ENCODE peak calls at places on chromosomes 7 and 10, in six cellular contexts. One of them, this sample, is unnamed.
A peak's percentile ranks its signal among the peaks of the same experiment; 100 is the strongest.

GRCh38 chr7:98287486-98287959 is 6.0 kb downstream of the BRI3 start:
- DNase-seq in HepG2: peak; percentile 11
- DNase-seq in Calu3: peak; percentile 62
- DNase-seq in WTC11: peak; percentile 66
- DNase-seq in heart left ventricle: no peak
- DNase-seq in AG04450: no peak
- DNase-seq in this sample: no peak

GRCh38 chr7:97401398-97401797 is 283.9 kb downstream of the SDHAF3 start:
- DNase-seq in HepG2: no peak
- DNase-seq in Calu3: no peak
- DNase-seq in WTC11: no peak
- DNase-seq in AG04450: no peak
- DNase-seq in heart left ventricle: no peak
- DNase-seq in this sample: no peak

GRCh38 chr7:156693627-156694026 is 53.1 kb downstream of the RNF32 start:
- DNase-seq in heart left ventricle: no peak
- DNase-seq in HepG2: no peak
- DNase-seq in Calu3: no peak
- DNase-seq in WTC11: no peak
- DNase-seq in AG04450: no peak
- DNase-seq in this sample: no peak

GRCh38 chr10:44781131-44781530 is 130.0 kb upstream of the TMEM72 start:
- DNase-seq in HepG2: no peak
- DNase-seq in WTC11: no peak
- DNase-seq in AG04450: no peak
- DNase-seq in Calu3: no peak
- DNase-seq in heart left ventricle: no peak
- DNase-seq in this sample: no peak

GRCh38 chr10:35613107-35613440 is 7.9 kb downstream of the GJD4 start:
- DNase-seq in Calu3: no peak
- DNase-seq in heart left ventricle: no peak
- DNase-seq in WTC11: no peak
- DNase-seq in AG04450: no peak
- DNase-seq in HepG2: no peak
- DNase-seq in this sample: no peak

GRCh38 chr7:155584763-155585531 is 38.6 kb upstream of the CNPY1 start:
- DNase-seq in Calu3: no peak
- DNase-seq in AG04450: peak; percentile 23
- DNase-seq in heart left ventricle: peak; percentile 59
- DNase-seq in HepG2: no peak
- DNase-seq in WTC11: no peak
- DNase-seq in this sample: peak; percentile 38

GRCh38 chr7:120097020-120097419 is 176.0 kb upstream of the KCND2 start:
- DNase-seq in HepG2: no peak
- DNase-seq in heart left ventricle: no peak
- DNase-seq in Calu3: no peak
- DNase-seq in AG04450: no peak
- DNase-seq in WTC11: no peak
- DNase-seq in this sample: no peak

GRCh38 chr10:127151541-127151940 is 44.9 kb downstream of the INSYN2A start:
- DNase-seq in Calu3: no peak
- DNase-seq in AG04450: no peak
- DNase-seq in HepG2: no peak
- DNase-seq in WTC11: no peak
- DNase-seq in heart left ventricle: no peak
- DNase-seq in this sample: no peak

GRCh38 chr7:52940511-52940910 is 94.9 kb upstream of the POM121L12 start:
- DNase-seq in Calu3: no peak
- DNase-seq in HepG2: no peak
- DNase-seq in AG04450: no peak
- DNase-seq in heart left ventricle: no peak
- DNase-seq in WTC11: no peak
- DNase-seq in this sample: no peak

GRCh38 chr10:75403144-75404022 is 1.8 kb upstream of the ZNF503 start:
- DNase-seq in AG04450: no peak
- DNase-seq in Calu3: peak; percentile 52
- DNase-seq in WTC11: peak; percentile 64
- DNase-seq in HepG2: peak; percentile 18
- DNase-seq in heart left ventricle: peak; percentile 54
- DNase-seq in this sample: no peak

GRCh38 chr7:129958643-129959479 is 6.1 kb upstream of the UBE2H start:
- DNase-seq in AG04450: peak; percentile 45
- DNase-seq in HepG2: peak; percentile 84
- DNase-seq in WTC11: no peak
- DNase-seq in heart left ventricle: peak; percentile 56
- DNase-seq in Calu3: peak; percentile 82
- DNase-seq in this sample: peak; percentile 66

GRCh38 chr10:15245530-15245929 is 77.0 kb upstream of the NMT2 start:
- DNase-seq in WTC11: peak; percentile 45
- DNase-seq in heart left ventricle: no peak
- DNase-seq in Calu3: no peak
- DNase-seq in HepG2: peak; percentile 20
- DNase-seq in AG04450: no peak
- DNase-seq in this sample: no peak
- TF ChIP-seq CTCF in WTC11: peak; percentile 19
- TF ChIP-seq CTCF in heart left ventricle: peak; percentile 18
- TF ChIP-seq CTCF in Calu3: peak; percentile 31
- TF ChIP-seq CTCF in HepG2: peak; percentile 65
- TF ChIP-seq CTCF in AG04450: peak; percentile 41
- TF ChIP-seq CTCF in this sample: no peak

GRCh38 chr7:27661776-27662489 is 750 bp downstream of the HIBADH start:
- DNase-seq in WTC11: peak; percentile 30
- DNase-seq in Calu3: peak; percentile 52
- DNase-seq in AG04450: no peak
- DNase-seq in heart left ventricle: peak; percentile 29
- DNase-seq in HepG2: peak; percentile 49
- DNase-seq in this sample: no peak

GRCh38 chr7:27663989-27664331 is 1.3 kb upstream of the HIBADH start:
- DNase-seq in Calu3: no peak
- DNase-seq in HepG2: no peak
- DNase-seq in AG04450: no peak
- DNase-seq in heart left ventricle: no peak
- DNase-seq in WTC11: no peak
- DNase-seq in this sample: no peak

GRCh38 chr7:27656724-27657123 is 6.0 kb downstream of the HIBADH start:
- DNase-seq in AG04450: no peak
- DNase-seq in WTC11: no peak
- DNase-seq in HepG2: no peak
- DNase-seq in Calu3: no peak
- DNase-seq in heart left ventricle: no peak
- DNase-seq in this sample: no peak

GRCh38 chr7:27662490-27663205 is at the start of gene HIBADH:
- DNase-seq in Calu3: peak; percentile 99
- DNase-seq in WTC11: peak; percentile 97
- DNase-seq in heart left ventricle: peak; percentile 99
- DNase-seq in HepG2: peak; percentile 98
- DNase-seq in AG04450: peak; percentile 98
- DNase-seq in this sample: peak; percentile 98
- TF ChIP-seq CTCF in Calu3: no peak
- TF ChIP-seq CTCF in WTC11: no peak
- TF ChIP-seq CTCF in heart left ventricle: peak; percentile 24
- TF ChIP-seq CTCF in HepG2: peak; percentile 53
- TF ChIP-seq CTCF in AG04450: peak; percentile 16
- TF ChIP-seq CTCF in this sample: peak; percentile 16

GRCh38 chr10:5971315-5971832 is 6.0 kb downstream of the IL15RA start:
- DNase-seq in AG04450: no peak
- DNase-seq in HepG2: no peak
- DNase-seq in WTC11: no peak
- DNase-seq in Calu3: peak; percentile 56
- DNase-seq in heart left ventricle: peak; percentile 26
- DNase-seq in this sample: no peak
- TF ChIP-seq CTCF in AG04450: no peak
- TF ChIP-seq CTCF in HepG2: no peak
- TF ChIP-seq CTCF in WTC11: no peak
- TF ChIP-seq CTCF in Calu3: no peak
- TF ChIP-seq CTCF in heart left ventricle: no peak
- TF ChIP-seq CTCF in this sample: no peak

DNA sequence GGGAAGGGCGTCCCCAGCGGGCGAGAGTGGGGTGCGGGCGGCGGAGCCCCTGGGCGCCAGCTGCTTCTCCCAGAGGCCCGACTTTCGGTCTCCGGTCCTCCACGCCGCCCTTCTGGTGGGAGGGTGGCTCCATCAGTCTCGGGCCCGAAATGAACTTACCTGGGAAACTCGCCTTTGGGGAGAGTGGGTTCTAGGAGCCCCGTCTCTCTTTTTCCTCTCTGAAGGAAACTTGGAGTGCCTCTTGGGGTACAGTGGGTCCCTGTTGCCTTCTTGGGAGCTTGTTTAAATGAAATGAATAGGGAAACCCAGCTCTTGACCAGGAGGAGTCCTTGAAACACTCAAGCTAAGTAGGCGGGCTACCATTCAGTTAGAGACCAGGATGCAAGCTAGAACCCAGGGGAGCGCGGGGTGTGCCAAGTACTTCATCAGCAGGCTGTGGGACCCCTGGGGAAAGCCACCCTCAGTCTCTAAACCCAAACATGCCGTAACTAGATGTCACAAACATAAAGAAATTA is 1.3 kb downstream of the SLC26A4 start:
- DNase-seq in heart left ventricle: no peak
- DNase-seq in WTC11: no peak
- DNase-seq in Calu3: no peak
- DNase-seq in AG04450: no peak
- DNase-seq in HepG2: no peak
- DNase-seq in this sample: no peak
- TF ChIP-seq CTCF in heart left ventricle: no peak
- TF ChIP-seq CTCF in WTC11: no peak
- TF ChIP-seq CTCF in Calu3: no peak
- TF ChIP-seq CTCF in AG04450: no peak
- TF ChIP-seq CTCF in HepG2: no peak
- TF ChIP-seq CTCF in this sample: no peak

DNA sequence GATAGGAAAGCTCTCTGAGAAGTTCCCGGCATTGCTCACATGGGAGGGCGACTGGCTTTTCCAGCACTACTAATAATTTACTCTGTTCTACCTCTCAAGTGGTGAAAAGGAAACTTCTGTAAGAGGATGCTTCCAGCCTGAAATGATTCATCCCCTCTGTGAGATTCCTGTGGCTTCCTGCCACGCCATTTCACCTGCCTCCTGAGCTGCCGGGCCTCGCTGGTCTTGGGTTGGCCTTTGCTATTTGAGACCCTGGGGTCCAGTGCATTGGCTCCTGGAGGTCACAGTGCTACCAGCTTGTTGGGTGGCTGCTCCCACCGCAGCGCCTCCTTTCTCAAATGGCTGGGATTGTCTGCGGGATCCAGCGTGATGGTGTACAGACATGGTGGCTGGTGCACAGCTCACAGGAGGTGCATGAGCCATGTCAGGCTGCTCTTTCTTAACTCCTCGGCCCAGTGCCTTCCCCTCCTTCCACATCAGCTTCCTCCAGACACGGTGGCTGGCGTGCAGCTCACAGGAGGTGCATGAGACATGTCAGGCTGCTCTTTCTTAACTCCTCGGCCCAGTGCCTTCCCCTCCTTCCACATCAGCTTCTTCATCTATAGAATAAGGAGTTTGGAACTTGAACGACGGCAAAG is 42.9 kb upstream of the PCBD1 start:
- DNase-seq in HepG2: no peak
- DNase-seq in WTC11: no peak
- DNase-seq in AG04450: no peak
- DNase-seq in heart left ventricle: no peak
- DNase-seq in Calu3: peak; percentile 50
- DNase-seq in this sample: no peak
- TF ChIP-seq CTCF in HepG2: no peak
- TF ChIP-seq CTCF in WTC11: no peak
- TF ChIP-seq CTCF in AG04450: no peak
- TF ChIP-seq CTCF in heart left ventricle: no peak
- TF ChIP-seq CTCF in Calu3: no peak
- TF ChIP-seq CTCF in this sample: no peak

DNA sequence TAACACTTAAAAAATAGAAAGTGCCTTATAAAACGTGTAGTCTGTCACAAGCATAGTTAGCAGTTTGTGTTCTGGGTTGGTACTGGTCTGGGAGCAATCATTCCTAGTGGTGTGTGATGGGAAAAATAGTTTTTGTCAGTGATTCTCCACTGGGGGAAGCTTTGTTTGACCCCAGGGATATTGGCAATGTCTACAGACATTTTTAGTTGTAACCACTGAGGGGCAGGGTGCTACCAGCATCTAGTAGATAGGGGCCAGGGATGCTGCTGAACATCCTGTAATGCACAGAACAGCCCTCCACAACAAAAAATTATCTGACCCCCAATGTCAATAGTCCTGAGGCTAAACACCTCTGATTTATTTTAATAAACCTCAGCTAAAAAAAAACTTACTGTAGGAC is 51.6 kb upstream of the CREB5 start:
- DNase-seq in Calu3: peak; percentile 19
- DNase-seq in AG04450: no peak
- DNase-seq in heart left ventricle: no peak
- DNase-seq in WTC11: no peak
- DNase-seq in HepG2: no peak
- DNase-seq in this sample: no peak
- TF ChIP-seq CTCF in Calu3: no peak
- TF ChIP-seq CTCF in AG04450: peak; percentile 0
- TF ChIP-seq CTCF in heart left ventricle: no peak
- TF ChIP-seq CTCF in WTC11: no peak
- TF ChIP-seq CTCF in HepG2: no peak
- TF ChIP-seq CTCF in this sample: no peak

DNA sequence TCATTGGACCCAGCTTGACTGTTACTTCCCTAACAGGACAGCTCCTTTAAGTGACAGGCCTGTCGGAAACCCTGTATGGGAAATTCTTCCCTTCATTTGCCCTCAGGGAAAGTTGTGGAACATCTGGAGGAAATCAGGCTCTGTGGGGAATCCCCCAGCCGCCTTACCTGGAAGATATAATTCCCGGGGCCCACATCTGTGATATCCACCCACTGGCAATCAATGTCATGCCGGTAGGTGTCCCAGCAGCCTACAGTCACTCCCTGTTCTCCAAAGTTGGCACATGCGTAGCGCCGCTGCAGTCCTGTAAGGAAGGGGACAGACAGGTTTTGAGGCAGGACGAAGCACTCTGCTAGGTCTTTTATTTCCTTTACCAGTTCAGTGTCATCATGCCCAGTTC is 16.6 kb downstream of the LOXL4 start:
- DNase-seq in WTC11: no peak
- DNase-seq in Calu3: no peak
- DNase-seq in HepG2: no peak
- DNase-seq in AG04450: no peak
- DNase-seq in heart left ventricle: no peak
- DNase-seq in this sample: no peak
- TF ChIP-seq CTCF in WTC11: no peak
- TF ChIP-seq CTCF in Calu3: no peak
- TF ChIP-seq CTCF in HepG2: no peak
- TF ChIP-seq CTCF in AG04450: no peak
- TF ChIP-seq CTCF in heart left ventricle: no peak
- TF ChIP-seq CTCF in this sample: no peak

GRCh38 chr7:50479743-50480517 is 29.8 kb upstream of the FIGNL1 start:
- DNase-seq in WTC11: no peak
- DNase-seq in HepG2: no peak
- DNase-seq in heart left ventricle: no peak
- DNase-seq in AG04450: no peak
- DNase-seq in Calu3: no peak
- DNase-seq in this sample: no peak

GRCh38 chr7:50476953-50477625 is 26.9 kb upstream of the FIGNL1 start:
- DNase-seq in Calu3: no peak
- DNase-seq in WTC11: no peak
- DNase-seq in heart left ventricle: no peak
- DNase-seq in AG04450: no peak
- DNase-seq in HepG2: no peak
- DNase-seq in this sample: no peak

GRCh38 chr7:50477640-50478039 is 27.5 kb upstream of the FIGNL1 start:
- DNase-seq in Calu3: no peak
- DNase-seq in WTC11: no peak
- DNase-seq in heart left ventricle: no peak
- DNase-seq in AG04450: no peak
- DNase-seq in HepG2: peak; percentile 51
- DNase-seq in this sample: no peak

GRCh38 chr7:50486512-50486911 is 36.4 kb upstream of the FIGNL1 start:
- DNase-seq in Calu3: no peak
- DNase-seq in WTC11: no peak
- DNase-seq in heart left ventricle: no peak
- DNase-seq in AG04450: no peak
- DNase-seq in HepG2: no peak
- DNase-seq in this sample: no peak

GRCh38 chr7:50481867-50482266 is 31.7 kb upstream of the FIGNL1 start:
- DNase-seq in HepG2: no peak
- DNase-seq in heart left ventricle: no peak
- DNase-seq in WTC11: no peak
- DNase-seq in Calu3: no peak
- DNase-seq in AG04450: no peak
- DNase-seq in this sample: no peak
- TF ChIP-seq CTCF in HepG2: no peak
- TF ChIP-seq CTCF in heart left ventricle: no peak
- TF ChIP-seq CTCF in WTC11: no peak
- TF ChIP-seq CTCF in Calu3: no peak
- TF ChIP-seq CTCF in AG04450: no peak
- TF ChIP-seq CTCF in this sample: no peak

This sample was measured in CD14-positive monocyte.